ENCODE peak calls at places on chromosomes 11 and 22, in eight cellular contexts. O is neural crest cell; P is thoracic aorta; N is AG09319; B is sigmoid colon; J is fibroblast of lung; W is PC-9; H is CD8-positive, alpha-beta T cell. U is an unnamed sample.

GRCh38 chr11:26276798-26277424 is 55.0 kb upstream of the ANO3 start:
- DNase-seq in W (peak), N (peak), O (peak), H (no peak), B (peak), J (peak), P (no peak), U (peak)

GRCh38 chr11:665062-665706 is 28.1 kb downstream of the DRD4 start:
- DNase-seq in B (no peak), N (no peak), H (no peak), P (no peak), J (peak), O (no peak), W (no peak), U (no peak)

GRCh38 chr11:46050065-46050464 is 71.2 kb downstream of the PHF21A start:
- DNase-seq in W (no peak), B (peak), N (peak), J (peak), O (peak), P (peak), H (no peak), U (no peak)

GRCh38 chr11:43913829-43914380 is 28.5 kb upstream of the C11orf96 start:
- DNase-seq in B (no peak), J (no peak), P (no peak), W (no peak), O (no peak), H (no peak), N (no peak), U (no peak)

GRCh38 chr11:118887219-118887618 is 3.5 kb downstream of the CXCR5 start:
- DNase-seq in J (no peak), P (no peak), B (no peak), H (no peak), O (no peak), W (no peak), N (no peak), U (no peak)

GRCh38 chr11:72838691-72839305 is 24.6 kb downstream of the ATG16L2 start:
- DNase-seq in N (no peak), W (no peak), B (no peak), H (no peak), O (no peak), P (no peak), J (no peak), U (no peak)

GRCh38 chr11:83156150-83156995 is 558 bp upstream of the PCF11 start:
- DNase-seq in J (peak), O (peak), N (peak), P (peak), B (peak), H (peak), W (peak), U (peak)

GRCh38 chr11:46868912-46869311 is 22.8 kb upstream of the CKAP5 start:
- DNase-seq in H (no peak), J (no peak), O (no peak), B (no peak), W (no peak), N (no peak), P (no peak), U (no peak)

GRCh38 chr11:109658169-109658568 is 236.2 kb downstream of the C11orf87 start:
- DNase-seq in W (peak), B (no peak), P (no peak), H (no peak), O (no peak), N (no peak), J (no peak), U (no peak)

GRCh38 chr22:36211237-36211881 is 9.8 kb upstream of the APOL4 start:
- DNase-seq in N (no peak), J (peak), W (no peak), P (no peak), B (no peak), O (no peak), H (no peak), U (no peak)

GRCh38 chr11:10763766-10764165 is 12.7 kb downstream of the CTR9 start:
- DNase-seq in N (no peak), B (no peak), W (no peak), P (no peak), J (no peak), O (no peak), H (no peak), U (no peak)

GRCh38 chr22:29782061-29782845 is 15.1 kb downstream of the UQCR10 start:
- DNase-seq in P (no peak), W (peak), H (no peak), B (no peak), O (no peak), N (no peak), J (no peak), U (no peak)

GRCh38 chr22:25746012-25746373 is 4.0 kb downstream of the MYO18B start:
- DNase-seq in P (no peak), J (peak), O (no peak), B (no peak), N (no peak), H (no peak), W (peak), U (no peak)

GRCh38 chr22:27213766-27214581 is 556.6 kb downstream of the MIAT start:
- DNase-seq in H (no peak), N (peak), J (peak), O (no peak), P (peak), W (no peak), B (peak), U (no peak)

DNA sequence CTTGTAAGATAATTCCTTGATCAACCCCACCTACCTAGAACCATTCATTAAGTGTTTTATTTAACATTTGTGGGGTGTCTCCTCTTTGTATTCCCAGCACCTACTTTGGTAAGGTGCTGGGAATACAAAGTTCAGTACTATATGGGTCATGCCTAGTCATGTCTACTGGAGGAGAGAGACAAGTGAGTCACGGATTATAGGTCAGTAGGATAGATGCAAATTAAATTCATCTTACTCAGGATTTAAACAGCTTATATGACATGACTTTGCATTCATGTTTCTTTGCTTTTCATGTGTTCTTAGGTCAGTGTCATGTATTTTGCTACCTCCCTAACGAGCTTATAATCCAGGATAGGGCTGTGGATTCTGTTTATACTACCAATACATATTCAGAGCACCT is 3.4 kb upstream of the FADS1 start:
- DNase-seq in P (no peak), O (no peak), J (peak), N (no peak), W (peak), B (no peak), H (no peak), U (no peak)
- TF ChIP-seq CTCF in P (no peak), O (no peak), J (no peak), N (no peak), W (no peak), B (no peak), H (no peak), U (no peak)

GRCh38 chr22:39502109-39502788 is at the start of gene MIEF1:
- DNase-seq in J (peak), O (peak), N (peak), H (peak), B (peak), W (peak), P (peak), U (peak)
- TF ChIP-seq CTCF in J (no peak), O (no peak), N (no peak), H (no peak), B (no peak), W (no peak), P (no peak), U (no peak)

GRCh38 chr11:55719608-55720160 is 53.6 kb upstream of the OR5D13 start:
- DNase-seq in P (no peak), J (no peak), B (no peak), O (no peak), W (no peak), N (no peak), H (no peak), U (no peak)

GRCh38 chr11:55714982-55715888 is 53.2 kb downstream of the OR4C6 start:
- DNase-seq in W (no peak), P (no peak), N (no peak), O (no peak), H (no peak), J (no peak), B (no peak), U (no peak)
- TF ChIP-seq CTCF in W (peak), P (no peak), N (no peak), O (peak), H (no peak), J (no peak), B (no peak), U (no peak)

GRCh38 chr11:32874144-32874543 is 18.5 kb upstream of the QSER1 start:
- DNase-seq in B (no peak), H (no peak), W (no peak), P (no peak), N (no peak), J (no peak), O (no peak), U (no peak)

GRCh38 chr11:32870676-32871075 is 21.9 kb upstream of the QSER1 start:
- DNase-seq in O (no peak), P (no peak), H (no peak), B (no peak), N (no peak), J (no peak), W (no peak), U (peak)
- TF ChIP-seq CTCF in O (peak), P (no peak), H (peak), B (no peak), N (peak), J (peak), W (peak), U (peak)

GRCh38 chr11:60767388-60767811 is 10.7 kb downstream of the MS4A15 start:
- DNase-seq in O (peak), J (no peak), H (no peak), P (no peak), W (no peak), N (no peak), B (no peak), U (no peak)
- TF ChIP-seq CTCF in O (peak), J (peak), H (no peak), P (no peak), W (no peak), N (peak), B (no peak), U (no peak)

GRCh38 chr11:14967581-14968214 is 4.5 kb downstream of the CALCA start:
- DNase-seq in O (no peak), P (no peak), J (no peak), N (no peak), W (no peak), B (no peak), H (no peak), U (no peak)

GRCh38 chr11:14972581-14973490 is 685 bp upstream of the CALCA start:
- DNase-seq in B (no peak), H (no peak), O (no peak), N (no peak), W (no peak), J (no peak), P (no peak), U (no peak)

GRCh38 chr11:14971865-14972580 is at the start of gene CALCA:
- DNase-seq in B (no peak), N (no peak), J (peak), H (no peak), W (no peak), P (no peak), O (no peak), U (no peak)

GRCh38 chr11:14973621-14974020 is 1.5 kb upstream of the CALCA start:
- DNase-seq in P (no peak), J (peak), B (peak), N (no peak), O (peak), W (no peak), H (peak), U (no peak)

GRCh38 chr11:14969922-14970323 is 2.2 kb downstream of the CALCA start:
- DNase-seq in O (peak), P (no peak), W (no peak), B (no peak), J (peak), H (peak), N (no peak), U (no peak)
- TF ChIP-seq CTCF in O (peak), P (peak), W (peak), B (no peak), J (peak), H (peak), N (peak), U (no peak)

GRCh38 chr11:75814369-75814685 is 683 bp upstream of the UVRAG start:
- DNase-seq in N (no peak), P (no peak), O (no peak), B (no peak), H (no peak), J (no peak), W (no peak), U (no peak)
- TF ChIP-seq CTCF in N (no peak), P (no peak), O (no peak), B (no peak), H (no peak), J (no peak), W (no peak), U (no peak)

DNA sequence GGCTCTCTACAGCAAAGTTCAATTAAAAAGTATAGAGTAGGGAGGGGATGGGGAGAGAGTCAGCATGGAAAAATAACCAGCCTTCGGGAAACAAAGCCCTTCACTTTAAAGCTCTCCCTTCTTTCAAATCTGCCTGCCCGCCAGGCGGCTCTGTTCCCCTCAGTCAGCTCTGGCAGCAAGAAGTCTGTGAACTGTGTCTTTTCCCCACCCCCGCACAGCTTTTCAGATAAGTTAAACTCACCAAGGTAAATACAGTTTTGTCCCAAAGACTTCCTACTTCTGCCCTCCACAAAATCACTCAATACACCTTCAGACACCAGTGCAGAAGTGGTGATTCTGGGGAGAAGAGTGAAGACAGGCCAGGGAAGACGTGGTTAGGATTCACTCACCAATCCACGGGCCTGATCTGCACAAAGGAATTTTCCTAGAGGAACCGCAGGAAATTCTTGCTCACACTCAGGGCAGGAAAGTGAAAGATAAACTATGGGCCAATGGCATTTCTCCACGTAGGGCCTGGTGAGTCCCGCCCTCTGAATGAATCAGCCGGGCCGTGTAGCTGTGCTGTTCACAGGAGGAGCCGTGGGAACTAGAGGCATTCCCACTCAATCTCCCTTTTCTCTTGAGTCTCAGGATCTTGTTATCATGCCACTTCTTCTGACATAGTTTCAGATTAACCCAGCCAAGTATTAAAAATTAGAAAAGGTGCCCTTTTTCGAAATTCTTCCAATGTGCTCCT is at the start of gene TRIM5:
- DNase-seq in W (peak), N (peak), J (peak), B (peak), O (peak), H (peak), P (peak), U (peak)
- TF ChIP-seq CTCF in W (peak), N (peak), J (peak), B (peak), O (peak), H (peak), P (peak), U (peak)

U was measured in natural killer cell.